ENCODE peak calls at places on chromosome 17, in five cellular contexts. Z is heart left ventricle, C is uterus, E is gastrocnemius medialis, N is transverse colon. W is an unnamed sample.

GRCh38 chr17:72588561-72588960 is 467.7 kb downstream of the SOX9 start:
- DNase-seq in Z (no peak), C (no peak), E (no peak), N (no peak), W (no peak)

GRCh38 chr17:57073626-57074025 is 11.4 kb upstream of the AKAP1 start:
- DNase-seq in Z (no peak), C (no peak), E (no peak), N (no peak), W (no peak)

GRCh38 chr17:75241996-75242460 is 19.4 kb downstream of the GGA3 start:
- DNase-seq in Z (peak), C (no peak), E (peak), N (no peak), W (no peak)

GRCh38 chr17:78272181-78272913 is 40.9 kb downstream of the TMEM235 start:
- DNase-seq in Z (peak), C (no peak), E (peak), N (peak), W (peak)

GRCh38 chr17:1197781-1198490 is 18.2 kb upstream of the ABR start:
- DNase-seq in Z (peak), C (peak), E (peak), N (peak), W (peak)

GRCh38 chr17:17990282-17990681 is 17.6 kb downstream of the DRC3 start:
- DNase-seq in Z (no peak), C (no peak), E (peak), N (no peak), W (no peak)

GRCh38 chr17:15930426-15930825 is 14.5 kb upstream of the ADORA2B start:
- DNase-seq in Z (no peak), C (no peak), E (no peak), N (no peak), W (no peak)

GRCh38 chr17:28973414-28973813 is 22.1 kb upstream of the PHF12 start:
- DNase-seq in Z (peak), C (no peak), E (no peak), N (no peak), W (no peak)

GRCh38 chr17:34464812-34465211 is 101.8 kb upstream of the CCL1 start:
- DNase-seq in Z (no peak), C (no peak), E (no peak), N (no peak), W (no peak)

GRCh38 chr17:60750645-60751044 is 73.0 kb downstream of the BCAS3 start:
- DNase-seq in Z (no peak), C (no peak), E (no peak), N (no peak), W (no peak)

GRCh38 chr17:60757437-60757836 is 79.8 kb downstream of the BCAS3 start:
- DNase-seq in Z (no peak), C (no peak), E (no peak), N (no peak), W (no peak)

GRCh38 chr17:60751884-60752283 is 74.2 kb downstream of the BCAS3 start:
- DNase-seq in Z (no peak), C (no peak), E (no peak), N (no peak), W (no peak)

GRCh38 chr17:60752873-60753577 is 75.4 kb downstream of the BCAS3 start:
- DNase-seq in Z (no peak), C (no peak), E (no peak), N (no peak), W (no peak)

GRCh38 chr17:60754057-60754604 is 76.5 kb downstream of the BCAS3 start:
- DNase-seq in Z (no peak), C (no peak), E (no peak), N (no peak), W (no peak)
- H3K27ac ChIP-seq in Z (no peak), C (no peak), E (no peak), N (no peak), W (no peak)

GRCh38 chr17:48893646-48894508 is 1.3 kb downstream of the ATP5MC1 start:
- DNase-seq in Z (no peak), C (no peak), E (no peak), N (no peak), W (no peak)

GRCh38 chr17:48890086-48890485 is 2.5 kb upstream of the ATP5MC1 start:
- DNase-seq in Z (no peak), C (no peak), E (no peak), N (no peak), W (no peak)

GRCh38 chr17:48894886-48895285 is 2.3 kb downstream of the ATP5MC1 start:
- DNase-seq in Z (no peak), C (no peak), E (no peak), N (peak), W (no peak)

GRCh38 chr17:48892940-48893645 is 506 bp downstream of the ATP5MC1 start:
- DNase-seq in Z (no peak), C (no peak), E (no peak), N (no peak), W (no peak)
- TF ChIP-seq POLR2A in Z (no peak), C (no peak), E (no peak), N (no peak), W (no peak)

GRCh38 chr17:43790311-43790940 is 10.2 kb downstream of the CFAP97D1 start:
- DNase-seq in Z (no peak), C (no peak), E (no peak), N (no peak), W (no peak)
- TF ChIP-seq CTCF in Z (no peak), C (no peak), E (no peak), N (no peak), W (no peak)

GRCh38 chr17:55423535-55423934 is 1.9 kb upstream of the MMD start:
- DNase-seq in Z (no peak), C (no peak), E (no peak), N (no peak), W (no peak)
- H3K27ac ChIP-seq in Z (no peak), C (no peak), E (no peak), N (no peak), W (no peak)

GRCh38 chr17:7931709-7932482 is at the start of the genes CNTROB and TRAPPC1:
- DNase-seq in Z (peak), C (peak), E (peak), N (peak), W (peak)
- TF ChIP-seq POLR2A in Z (peak), C (peak), E (peak), N (peak), W (peak)

DNA sequence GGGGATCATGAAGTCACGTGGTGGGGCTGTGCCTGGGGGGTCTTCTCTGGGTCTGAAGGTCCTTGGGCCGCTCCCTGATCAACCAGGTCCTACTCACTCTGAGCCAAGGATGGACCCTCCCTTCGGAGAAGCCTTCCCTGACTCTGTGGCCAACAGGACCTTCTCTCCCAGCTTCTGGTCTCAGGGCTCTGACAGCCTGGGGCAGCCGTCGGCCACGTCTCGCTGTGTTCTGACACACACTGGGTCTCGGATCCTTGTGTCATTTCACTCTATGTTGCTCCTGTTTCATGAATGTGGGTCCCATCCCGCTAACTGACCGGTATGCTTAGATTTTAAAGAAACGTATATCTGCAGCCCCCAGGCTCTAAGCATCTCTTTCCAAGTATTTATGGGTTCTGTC is 256.1 kb downstream of the ENGASE start:
- DNase-seq in Z (no peak), C (no peak), E (no peak), N (no peak), W (no peak)
- TF ChIP-seq CTCF in Z (no peak), C (no peak), E (no peak), N (no peak), W (no peak)

DNA sequence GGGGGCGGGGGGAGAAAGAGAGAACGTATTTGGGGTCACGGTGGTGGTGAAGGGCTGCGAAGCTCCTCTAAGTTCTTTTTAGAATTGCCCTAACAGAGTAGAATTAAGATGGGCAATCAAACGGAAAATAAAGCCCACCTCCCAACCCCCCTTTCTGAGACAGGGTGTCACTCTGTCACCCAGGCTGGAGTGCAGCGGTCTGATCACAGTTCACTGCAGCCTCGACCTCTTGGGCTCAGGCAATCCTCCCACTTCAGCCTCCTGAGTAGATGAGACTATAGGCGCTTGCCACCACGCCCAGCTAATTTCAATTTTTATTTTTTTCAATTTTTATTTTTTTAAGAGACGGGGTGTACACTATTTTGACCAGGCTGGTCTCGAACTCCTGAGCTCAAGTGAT is 710 bp upstream of the CAVIN1 start:
- DNase-seq in Z (no peak), C (no peak), E (no peak), N (no peak), W (no peak)
- H3K27ac ChIP-seq in Z (peak), C (peak), E (peak), N (peak), W (no peak)

DNA sequence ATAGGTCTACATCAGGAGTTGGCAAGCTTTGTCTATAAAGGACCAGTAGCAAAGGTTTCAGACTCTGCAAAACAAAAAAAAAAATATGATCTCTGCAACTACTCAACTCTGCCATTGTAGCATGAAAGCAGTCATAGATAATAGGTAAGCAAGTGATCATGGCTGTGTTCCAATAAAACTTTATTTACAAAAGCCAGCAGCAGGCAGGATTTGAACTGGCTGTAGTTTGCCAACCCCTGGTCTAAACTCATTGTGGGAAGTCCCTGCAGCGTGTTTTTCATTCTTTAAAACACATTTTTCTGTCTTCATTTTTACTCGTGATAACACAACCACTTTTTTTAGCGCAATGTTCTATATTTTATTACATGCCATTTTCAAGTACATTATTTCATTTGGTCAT is 127.5 kb upstream of the COX10 start:
- DNase-seq in Z (no peak), C (no peak), E (no peak), N (no peak), W (no peak)
- TF ChIP-seq POLR2A in Z (no peak), C (no peak), E (no peak), N (no peak), W (no peak)

GRCh38 chr17:40499551-40500189 is 1.8 kb downstream of the TNS4 start:
- DNase-seq in Z (peak), C (peak), E (peak), N (peak), W (peak)
- TF ChIP-seq CTCF in Z (no peak), C (peak), E (peak), N (no peak), W (peak)